ENCODE peak calls at places on chromosomes 11 and 22, in four cellular contexts. E is IMR-90, T is mesendoderm, L is H1. N is an unnamed sample.

GRCh38 chr11:88384004-88384677 is 46.6 kb upstream of the CTSC start:
- DNase-seq in E (peak), T (no peak), L (no peak), N (no peak)

GRCh38 chr11:95567685-95568084 is 221.9 kb downstream of the FAM76B start:
- DNase-seq in E (peak), T (no peak), L (no peak), N (no peak)

GRCh38 chr22:36745301-36745995 is 30.5 kb downstream of the IFT27 start:
- DNase-seq in E (no peak), T (no peak), L (no peak), N (peak)

GRCh38 chr11:119091083-119091650 is 6.5 kb downstream of the HMBS start:
- DNase-seq in E (peak), T (no peak), L (no peak), N (no peak)

GRCh38 chr11:108897916-108898315 is 233.0 kb downstream of the DDX10 start:
- DNase-seq in E (no peak), T (no peak), L (no peak), N (no peak)

GRCh38 chr11:12137938-12138731 is 27.7 kb downstream of the MICAL2 start:
- DNase-seq in E (peak), T (peak), L (no peak), N (no peak)

GRCh38 chr11:2216400-2217064 is 44.9 kb upstream of the TH start:
- DNase-seq in E (no peak), T (no peak), L (no peak), N (no peak)

GRCh38 chr22:37213941-37214340 is 1.7 kb upstream of the SSTR3 start:
- DNase-seq in E (no peak), T (no peak), L (no peak), N (no peak)

GRCh38 chr11:63839508-63840355 is 822 bp downstream of the MARK2 start:
- DNase-seq in E (no peak), T (no peak), L (no peak), N (no peak)

GRCh38 chr11:57764527-57764926 is 2.9 kb downstream of the CTNND1 start:
- DNase-seq in E (no peak), T (no peak), L (no peak), N (no peak)

GRCh38 chr11:57764972-57765371 is 3.4 kb downstream of the CTNND1 start:
- DNase-seq in E (no peak), T (no peak), L (no peak), N (no peak)

GRCh38 chr11:57763568-57763967 is 2.0 kb downstream of the CTNND1 start:
- DNase-seq in E (peak), T (peak), L (no peak), N (no peak)

GRCh38 chr11:57761301-57762234 is at the start of gene CTNND1:
- DNase-seq in E (peak), T (peak), L (peak), N (peak)

DNA sequence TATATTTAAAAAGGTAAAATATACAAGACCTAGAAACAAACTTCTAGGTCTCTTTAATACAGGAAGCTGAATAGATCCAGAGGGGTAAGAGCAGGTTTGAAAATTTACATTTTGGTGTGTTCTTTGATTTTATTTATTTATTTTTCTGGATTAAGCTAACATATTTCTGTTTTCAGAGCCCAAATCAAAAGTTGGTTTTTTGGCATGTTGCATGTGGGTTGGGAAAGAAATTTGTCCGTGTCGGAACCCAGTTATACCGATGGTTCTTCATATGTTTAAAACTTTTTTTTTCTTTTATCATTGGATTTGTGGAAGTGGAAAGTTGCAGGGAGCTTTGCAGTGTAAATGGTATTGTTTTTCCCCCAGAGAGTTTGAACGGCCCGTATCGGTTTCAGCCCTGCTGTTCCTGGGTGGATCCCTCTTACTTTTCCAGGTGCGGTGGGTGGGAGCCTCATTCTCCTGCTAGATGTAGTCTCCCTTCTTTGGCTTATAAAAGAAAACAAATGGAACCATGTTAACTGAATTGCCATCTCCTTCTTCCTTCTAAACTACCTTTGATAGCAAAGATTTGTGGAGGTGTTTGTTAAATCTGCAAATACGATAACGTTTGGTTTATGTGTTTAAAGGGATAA is 749 bp downstream of the CTNND1 start:
- DNase-seq in E (no peak), T (no peak), L (no peak), N (no peak)
- H4K5ac ChIP-seq in E (peak), T (no peak), L (peak), N (no peak)

GRCh38 chr11:32310218-32310601 is 125.1 kb downstream of the WT1 start:
- DNase-seq in E (no peak), T (no peak), L (no peak), N (no peak)

GRCh38 chr11:32309541-32310217 is 125.7 kb downstream of the WT1 start:
- DNase-seq in E (no peak), T (no peak), L (no peak), N (no peak)

GRCh38 chr11:32312206-32312817 is 123.0 kb downstream of the WT1 start:
- DNase-seq in E (peak), T (no peak), L (no peak), N (no peak)

GRCh38 chr11:32312865-32313403 is 122.4 kb downstream of the WT1 start:
- DNase-seq in E (peak), T (peak), L (no peak), N (peak)

GRCh38 chr11:32311351-32312077 is 123.8 kb downstream of the WT1 start:
- DNase-seq in E (no peak), T (no peak), L (no peak), N (no peak)
- H3K9ac ChIP-seq in E (no peak), T (no peak), L (no peak), N (no peak)

DNA sequence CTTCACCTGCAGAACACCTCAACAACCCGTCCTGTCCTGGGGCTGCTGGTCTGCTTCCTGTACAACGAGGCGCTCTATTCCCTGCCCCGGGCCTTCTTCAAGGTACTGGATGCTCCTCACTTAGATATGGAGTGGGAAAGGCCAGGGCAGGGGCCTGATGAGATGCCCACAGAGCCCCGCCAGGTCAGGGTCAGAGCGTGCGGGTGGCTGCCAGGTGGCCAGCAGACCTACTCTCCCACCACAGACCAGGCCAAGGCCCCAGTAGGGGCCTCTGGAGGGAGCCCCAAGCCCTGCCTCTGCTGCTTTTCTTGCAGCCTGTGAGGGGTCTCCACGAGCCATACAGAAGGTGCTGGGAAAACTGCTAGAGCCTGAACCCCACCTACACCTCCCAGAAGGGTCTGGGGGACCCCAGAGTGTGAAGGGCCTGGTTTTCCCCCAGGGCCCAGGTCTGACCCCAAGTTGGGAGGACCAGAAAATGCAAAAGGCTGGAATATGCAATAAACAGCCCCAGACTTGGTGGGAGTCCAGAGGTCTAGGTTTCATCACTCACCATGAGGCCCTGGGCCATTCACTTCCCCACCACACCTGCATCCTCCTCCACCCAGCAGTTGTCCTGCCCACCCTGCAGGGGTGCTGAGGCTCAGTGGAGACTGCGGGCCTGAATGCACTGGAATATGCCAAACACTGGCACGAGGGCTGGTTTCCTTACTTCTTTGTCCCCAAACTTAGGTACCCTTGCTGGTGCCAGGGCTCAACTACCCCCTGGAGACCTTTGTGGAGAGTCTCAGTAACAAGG is 14.7 kb downstream of the ZDHHC24 start:
- DNase-seq in E (no peak), T (no peak), L (no peak), N (no peak)
- H4K5ac ChIP-seq in E (no peak), T (no peak), L (no peak), N (no peak)

DNA sequence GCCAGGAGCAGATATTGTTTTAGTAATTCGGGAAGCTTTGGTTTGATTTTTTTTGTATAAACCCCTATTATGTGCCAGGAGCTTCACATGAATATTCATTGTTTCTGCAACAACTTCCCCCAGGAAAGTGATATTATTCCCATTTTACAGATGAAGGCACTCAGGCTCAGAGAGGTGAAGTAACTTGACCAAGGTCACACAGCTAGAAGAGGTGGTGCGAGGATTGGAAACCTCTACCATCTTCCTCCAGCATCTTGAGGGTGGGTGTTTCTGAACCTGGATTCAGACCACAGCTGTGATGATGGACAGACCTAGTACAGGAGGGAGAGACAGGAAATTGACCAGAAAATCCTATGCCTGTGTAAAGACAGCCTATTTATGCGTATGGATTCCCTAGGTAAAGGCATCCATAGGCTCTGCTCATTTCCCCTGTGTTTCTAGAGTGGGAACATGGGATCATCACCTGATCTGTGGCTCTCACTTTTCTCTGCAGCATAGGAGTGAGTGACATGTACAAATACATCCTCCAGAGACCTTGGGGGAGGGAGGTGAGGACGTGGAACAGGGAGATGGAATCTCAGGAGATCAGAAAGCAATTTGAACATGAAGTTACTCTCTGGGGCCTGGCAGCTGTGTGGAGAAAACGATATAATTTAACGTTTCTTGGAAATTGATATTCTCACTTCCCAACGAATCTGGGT is 81.4 kb downstream of the TSPAN18 start:
- DNase-seq in E (no peak), T (no peak), L (no peak), N (no peak)
- H3K9ac ChIP-seq in E (no peak), T (no peak), L (no peak), N (no peak)

GRCh38 chr11:20712912-20713311 is 43.5 kb downstream of the NELL1 start:
- DNase-seq in E (no peak), T (peak), L (no peak), N (peak)

GRCh38 chr11:20719821-20720220 is 50.4 kb downstream of the NELL1 start:
- DNase-seq in E (no peak), T (no peak), L (no peak), N (no peak)

GRCh38 chr11:20715464-20715863 is 46.1 kb downstream of the NELL1 start:
- DNase-seq in E (no peak), T (no peak), L (no peak), N (no peak)
- H4K5ac ChIP-seq in E (no peak), T (no peak), L (no peak), N (no peak)